ENCODE peak calls at places on chromosomes 16 and 17, in nine cellular contexts. B is AG10803, N is MCF 10A, V is dorsolateral prefrontal cortex, L is fibroblast of lung, R is A549, W is cardiac fibroblast, F is fibroblast of the aortic adventitia, A is suprapubic skin. J is an unnamed sample.

GRCh38 chr17:11814655-11815262 is 182.5 kb downstream of the ZNF18 start:
- DNase-seq in B (no peak), N (no peak), V (no peak), L (no peak), R (no peak), W (no peak), F (no peak), A (no peak), J (peak)

GRCh38 chr16:87540072-87540976 is 47.5 kb upstream of the ZCCHC14 start:
- DNase-seq in B (no peak), N (no peak), V (peak), L (no peak), R (no peak), W (no peak), F (peak), A (no peak), J (no peak)

GRCh38 chr17:55295411-55296170 is 30.8 kb downstream of the HLF start:
- DNase-seq in B (peak), N (peak), V (peak), L (peak), R (peak), W (peak), F (peak), A (no peak), J (peak)

GRCh38 chr16:73193464-73193863 is 145.5 kb upstream of the ZFHX3 start:
- DNase-seq in B (no peak), N (no peak), V (no peak), L (no peak), R (no peak), W (no peak), F (no peak), A (no peak), J (no peak)

GRCh38 chr16:23595246-23595950 is 718 bp downstream of the NDUFAB1 start:
- DNase-seq in B (no peak), N (no peak), V (no peak), L (no peak), R (peak), W (peak), F (no peak), A (no peak), J (no peak)

GRCh38 chr16:9060225-9060624 is 31.2 kb upstream of the HAPSTR1 start:
- DNase-seq in B (no peak), N (no peak), V (no peak), L (no peak), R (no peak), W (no peak), F (peak), A (no peak), J (no peak)

GRCh38 chr16:12753203-12754023 is 50.3 kb downstream of the CPPED1 start:
- DNase-seq in B (no peak), N (no peak), V (no peak), L (no peak), R (no peak), W (no peak), F (no peak), A (no peak), J (no peak)

GRCh38 chr16:78443300-78443604 is 343.8 kb downstream of the WWOX start:
- DNase-seq in B (no peak), N (no peak), V (no peak), L (no peak), R (no peak), W (no peak), F (no peak), A (no peak), J (peak)

GRCh38 chr16:65547799-65548446 is 426.1 kb upstream of the CDH11 start:
- DNase-seq in B (peak), N (peak), V (no peak), L (peak), R (no peak), W (peak), F (peak), A (no peak), J (peak)

GRCh38 chr16:84922351-84923135 is 88.8 kb downstream of the ZDHHC7 start:
- DNase-seq in B (peak), N (no peak), V (peak), L (no peak), R (no peak), W (peak), F (peak), A (peak), J (no peak)

GRCh38 chr17:62627219-62627903 is at the start of gene MRC2:
- DNase-seq in B (peak), N (peak), V (no peak), L (peak), R (peak), W (peak), F (peak), A (no peak), J (peak)

GRCh38 chr17:7851438-7852261 is 3.2 kb upstream of the TMEM88 start:
- DNase-seq in B (peak), N (peak), V (peak), L (peak), R (peak), W (peak), F (peak), A (peak), J (peak)

GRCh38 chr17:61218438-61218837 is 181.2 kb upstream of the TBX2 start:
- DNase-seq in B (peak), N (peak), V (no peak), L (peak), R (no peak), W (peak), F (peak), A (no peak), J (peak)

GRCh38 chr17:4249452-4250029 is 14.2 kb downstream of the ANKFY1 start:
- DNase-seq in B (peak), N (peak), V (no peak), L (peak), R (peak), W (peak), F (peak), A (no peak), J (peak)

GRCh38 chr16:86584071-86584685 is 5.8 kb downstream of the FOXL1 start:
- DNase-seq in B (no peak), N (no peak), V (no peak), L (no peak), R (no peak), W (no peak), F (no peak), A (no peak), J (no peak)

GRCh38 chr17:35889241-35889640 is 9.1 kb upstream of the CCL5 start:
- DNase-seq in B (no peak), N (no peak), V (no peak), L (no peak), R (no peak), W (no peak), F (no peak), A (no peak), J (no peak)

GRCh38 chr16:83344014-83344413 is 463.8 kb upstream of the HSBP1 start:
- DNase-seq in B (peak), N (peak), V (no peak), L (peak), R (no peak), W (peak), F (peak), A (no peak), J (peak)

GRCh38 chr16:16092925-16093624 is 130.2 kb downstream of the ABCC6 start:
- DNase-seq in B (peak), N (peak), V (no peak), L (peak), R (no peak), W (peak), F (peak), A (no peak), J (peak)

GRCh38 chr16:87252269-87252970 is 64.8 kb downstream of the C16orf95 start:
- DNase-seq in B (peak), N (no peak), V (no peak), L (peak), R (no peak), W (no peak), F (peak), A (peak), J (no peak)

DNA sequence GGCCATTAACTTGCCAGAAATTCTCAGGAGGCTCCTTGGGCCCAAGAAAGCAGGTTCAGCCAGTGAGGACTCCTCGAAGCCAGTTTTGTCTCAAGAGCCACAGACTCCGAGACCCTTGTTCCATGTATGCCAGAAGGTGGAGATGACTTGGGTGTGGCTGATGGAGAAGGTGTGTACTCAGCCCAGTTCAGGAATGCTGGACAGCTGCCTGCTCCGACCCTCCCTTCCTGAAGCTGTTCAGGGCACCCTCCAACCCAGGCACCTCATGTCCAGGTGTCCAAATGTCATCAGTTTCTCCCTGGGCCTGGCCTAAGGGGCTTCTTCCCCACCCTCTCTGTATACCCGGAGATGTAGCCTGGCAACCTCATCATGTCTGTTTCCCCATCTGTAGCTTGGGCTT is 40.2 kb downstream of the NOG start:
- DNase-seq in B (no peak), N (no peak), V (no peak), L (no peak), R (no peak), W (no peak), F (no peak), A (no peak), J (no peak)
- TF ChIP-seq CTCF in B (no peak), N (no peak), V (no peak), L (no peak), R (no peak), W (no peak), F (no peak), A (no peak), J (no peak)

GRCh38 chr16:17269434-17269833 is 201.3 kb downstream of the XYLT1 start:
- DNase-seq in B (peak), N (no peak), V (no peak), L (peak), R (no peak), W (no peak), F (no peak), A (no peak), J (no peak)
- TF ChIP-seq CTCF in B (no peak), N (no peak), V (no peak), L (no peak), R (no peak), W (no peak), F (no peak), A (no peak), J (no peak)

GRCh38 chr16:59249049-59249448 is 514.9 kb upstream of the GOT2 start:
- DNase-seq in B (no peak), N (no peak), V (no peak), L (no peak), R (no peak), W (no peak), F (no peak), A (no peak), J (no peak)
- TF ChIP-seq CTCF in B (no peak), N (no peak), V (no peak), L (no peak), R (no peak), W (no peak), F (no peak), A (no peak), J (no peak)

GRCh38 chr16:69756705-69757104 is 2.0 kb upstream of the NOB1 start:
- DNase-seq in B (no peak), N (no peak), V (no peak), L (no peak), R (no peak), W (no peak), F (no peak), A (peak), J (no peak)
- TF ChIP-seq CTCF in B (no peak), N (no peak), V (no peak), L (no peak), R (no peak), W (no peak), F (no peak), A (no peak), J (no peak)

DNA sequence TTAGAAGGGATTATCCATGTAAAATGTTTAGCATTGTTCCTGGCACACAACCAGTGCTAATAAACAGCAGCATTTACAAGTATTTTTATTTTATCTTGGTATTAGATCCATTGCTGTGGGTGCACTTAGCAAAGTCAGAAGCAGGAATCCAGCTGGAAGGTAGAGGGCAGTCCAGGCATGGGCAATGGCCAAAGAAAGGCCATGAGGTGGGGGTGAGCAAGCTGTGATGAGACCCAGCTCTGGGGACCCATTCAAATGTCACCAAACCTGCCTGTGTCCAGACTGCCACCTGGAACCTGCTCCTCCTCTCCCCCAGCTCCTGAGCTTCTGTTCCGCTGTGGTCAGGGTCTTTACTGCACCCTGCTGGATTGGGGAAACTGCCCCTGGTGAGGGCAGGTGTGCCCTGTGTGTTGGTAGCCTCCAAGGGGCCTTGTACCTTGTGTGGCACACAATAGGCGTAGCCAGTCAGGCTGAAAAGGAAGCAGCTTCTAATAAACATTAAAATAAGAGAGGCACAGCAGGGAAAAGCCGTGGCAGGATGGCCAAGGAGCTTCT is 118.0 kb upstream of the CRHR1 start:
- DNase-seq in B (no peak), N (no peak), V (no peak), L (no peak), R (no peak), W (no peak), F (no peak), A (no peak), J (no peak)
- TF ChIP-seq CTCF in B (no peak), N (peak), V (no peak), L (no peak), R (peak), W (no peak), F (no peak), A (no peak), J (no peak)

GRCh38 chr17:80413771-80414507 is 1.0 kb upstream of the ENDOV start:
- DNase-seq in B (no peak), N (no peak), V (no peak), L (no peak), R (no peak), W (no peak), F (no peak), A (no peak), J (no peak)

GRCh38 chr17:80416260-80416939 is 1.4 kb downstream of the ENDOV start:
- DNase-seq in B (no peak), N (no peak), V (no peak), L (no peak), R (no peak), W (no peak), F (no peak), A (no peak), J (no peak)

GRCh38 chr17:80414508-80414802 is 512 bp upstream of the ENDOV start:
- DNase-seq in B (no peak), N (peak), V (no peak), L (peak), R (no peak), W (no peak), F (no peak), A (no peak), J (peak)

GRCh38 chr17:80415626-80416042 is 667 bp downstream of the ENDOV start:
- DNase-seq in B (no peak), N (no peak), V (no peak), L (no peak), R (no peak), W (no peak), F (no peak), A (no peak), J (no peak)

DNA sequence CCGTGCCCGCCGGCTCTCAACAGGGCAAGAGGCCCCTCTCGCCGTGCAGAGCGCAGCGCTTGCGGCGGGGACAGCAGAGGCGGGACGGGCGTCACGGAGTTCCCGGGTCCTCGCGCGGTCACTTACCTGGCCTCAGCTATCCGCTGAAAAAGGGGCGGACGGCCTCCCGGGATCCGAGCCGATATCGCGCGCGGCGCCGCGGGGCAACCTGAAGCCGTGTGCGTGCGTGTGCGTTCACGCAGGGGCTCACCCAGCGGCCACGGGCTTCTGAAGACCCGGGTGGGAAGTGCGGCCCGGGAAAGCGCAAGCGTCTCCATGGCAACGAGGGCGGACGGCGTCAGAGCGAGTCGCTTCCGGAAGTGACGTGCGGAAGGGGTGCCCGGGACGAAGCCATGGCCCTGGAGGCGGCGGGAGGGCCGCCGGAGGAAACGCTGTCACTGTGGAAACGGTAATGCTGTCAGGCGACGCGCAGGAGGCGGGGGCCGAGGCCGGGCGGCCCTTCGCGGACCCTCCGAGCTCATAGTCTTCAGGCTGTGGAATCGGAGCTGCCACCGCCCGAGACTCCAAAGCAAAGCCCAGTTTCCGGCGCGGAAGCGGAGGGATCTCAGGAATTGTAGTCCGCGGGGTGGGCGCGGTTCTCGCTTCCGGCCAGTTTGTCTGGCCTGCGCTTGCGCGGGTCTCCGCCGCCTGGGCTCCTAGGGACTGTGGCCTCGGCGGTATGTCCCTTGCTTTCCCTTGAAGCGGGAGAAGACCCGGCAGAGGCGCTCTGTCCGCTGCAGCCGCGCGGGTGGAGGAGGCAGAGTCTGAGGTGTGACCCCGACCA is at the start of gene ENDOV:
- DNase-seq in B (peak), N (peak), V (peak), L (peak), R (peak), W (peak), F (peak), A (peak), J (peak)
- TF ChIP-seq CTCF in B (no peak), N (no peak), V (no peak), L (no peak), R (no peak), W (no peak), F (no peak), A (no peak), J (no peak)

GRCh38 chr17:73261952-73262675 is 434 bp upstream of the CPSF4L start:
- DNase-seq in B (no peak), N (no peak), V (no peak), L (peak), R (no peak), W (no peak), F (no peak), A (no peak), J (no peak)
- TF ChIP-seq CTCF in B (no peak), N (no peak), V (no peak), L (no peak), R (no peak), W (no peak), F (no peak), A (no peak), J (no peak)

J was measured in astrocyte of the spinal cord.